ENCODE peak calls at places on chromosome 4, in seven cellular contexts. Z is testis, X is neuronal stem cell, L is foreskin keratinocyte, G is cardiac muscle cell, B is ovary, V is thyroid gland. D is an unnamed sample.

GRCh38 chr4:113760094-113760851 is 1.3 kb downstream of the CAMK2D start:
- DNase-seq in Z (peak), X (no peak), L (peak), G (peak), B (no peak), V (peak), D (peak)

GRCh38 chr4:139214039-139214534 is 37.1 kb upstream of the ELF2 start:
- DNase-seq in Z (peak), X (no peak), L (no peak), G (peak), B (no peak), V (no peak), D (no peak)

GRCh38 chr4:106763044-106763443 is 273.1 kb downstream of the DKK2 start:
- DNase-seq in Z (no peak), X (peak), L (peak), G (peak), B (no peak), V (no peak), D (no peak)

GRCh38 chr4:20288047-20288650 is 36.4 kb downstream of the SLIT2 start:
- DNase-seq in Z (no peak), X (no peak), L (no peak), G (no peak), B (no peak), V (no peak), D (no peak)

GRCh38 chr4:94849901-94850300 is 92.1 kb downstream of the BMPR1B start:
- DNase-seq in Z (no peak), X (no peak), L (no peak), G (no peak), B (no peak), V (no peak), D (no peak)

GRCh38 chr4:94595880-94596483 is 144.2 kb downstream of the PDLIM5 start:
- DNase-seq in Z (no peak), X (no peak), L (peak), G (peak), B (no peak), V (no peak), D (no peak)

GRCh38 chr4:85543832-85544231 is 68.9 kb downstream of the ARHGAP24 start:
- DNase-seq in Z (no peak), X (no peak), L (peak), G (no peak), B (no peak), V (no peak), D (no peak)

GRCh38 chr4:157204634-157205244 is 15.8 kb upstream of the GRIA2 start:
- DNase-seq in Z (peak), X (no peak), L (no peak), G (peak), B (no peak), V (no peak), D (peak)

GRCh38 chr4:139841464-139842195 is 176.0 kb downstream of the MGST2 start:
- DNase-seq in Z (no peak), X (no peak), L (no peak), G (peak), B (no peak), V (no peak), D (no peak)

GRCh38 chr4:153530284-153530995 is 64.3 kb downstream of the TMEM131L start:
- DNase-seq in Z (no peak), X (no peak), L (no peak), G (no peak), B (no peak), V (no peak), D (no peak)

GRCh38 chr4:336099-336892 is 1.3 kb upstream of the ZNF141 start:
- DNase-seq in Z (peak), X (peak), L (peak), G (peak), B (peak), V (peak), D (peak)

GRCh38 chr4:124183926-124184325 is 528.6 kb downstream of the ANKRD50 start:
- DNase-seq in Z (no peak), X (no peak), L (no peak), G (no peak), B (no peak), V (no peak), D (no peak)

GRCh38 chr4:152696764-152697250 is 17.0 kb upstream of the TMEM154 start:
- DNase-seq in Z (no peak), X (no peak), L (peak), G (no peak), B (no peak), V (no peak), D (no peak)

GRCh38 chr4:15002659-15003440 is 569 bp downstream of the CPEB2 start:
- DNase-seq in Z (peak), X (peak), L (peak), G (peak), B (peak), V (peak), D (peak)

GRCh38 chr4:134952305-134952704 is 750.7 kb upstream of the PABPC4L start:
- DNase-seq in Z (no peak), X (no peak), L (no peak), G (no peak), B (no peak), V (no peak), D (no peak)

GRCh38 chr4:25767877-25768475 is 94.8 kb downstream of the SEL1L3 start:
- DNase-seq in Z (peak), X (peak), L (peak), G (peak), B (peak), V (peak), D (no peak)

GRCh38 chr4:150997141-150997540 is 17.9 kb downstream of the LRBA start:
- DNase-seq in Z (no peak), X (no peak), L (no peak), G (no peak), B (no peak), V (no peak), D (no peak)

GRCh38 chr4:10587296-10587695 is 97.3 kb downstream of the CLNK start:
- DNase-seq in Z (no peak), X (no peak), L (no peak), G (no peak), B (no peak), V (no peak), D (no peak)

GRCh38 chr4:65344278-65344825 is 325.9 kb downstream of the EPHA5 start:
- DNase-seq in Z (no peak), X (no peak), L (peak), G (no peak), B (no peak), V (no peak), D (no peak)

GRCh38 chr4:183960021-183960420 is 54.9 kb downstream of the STOX2 start:
- DNase-seq in Z (peak), X (peak), L (peak), G (peak), B (peak), V (peak), D (peak)

GRCh38 chr4:46404961-46405360 is 15.0 kb upstream of the GABRA2 start:
- DNase-seq in Z (no peak), X (no peak), L (no peak), G (peak), B (no peak), V (peak), D (no peak)

GRCh38 chr4:17510582-17510981 is 1.3 kb downstream of the QDPR start:
- DNase-seq in Z (no peak), X (no peak), L (no peak), G (no peak), B (no peak), V (no peak), D (no peak)
- H3K27ac ChIP-seq in Z (no peak), X (no peak), L (no peak), G (peak), B (no peak), V (no peak), D (no peak)

DNA sequence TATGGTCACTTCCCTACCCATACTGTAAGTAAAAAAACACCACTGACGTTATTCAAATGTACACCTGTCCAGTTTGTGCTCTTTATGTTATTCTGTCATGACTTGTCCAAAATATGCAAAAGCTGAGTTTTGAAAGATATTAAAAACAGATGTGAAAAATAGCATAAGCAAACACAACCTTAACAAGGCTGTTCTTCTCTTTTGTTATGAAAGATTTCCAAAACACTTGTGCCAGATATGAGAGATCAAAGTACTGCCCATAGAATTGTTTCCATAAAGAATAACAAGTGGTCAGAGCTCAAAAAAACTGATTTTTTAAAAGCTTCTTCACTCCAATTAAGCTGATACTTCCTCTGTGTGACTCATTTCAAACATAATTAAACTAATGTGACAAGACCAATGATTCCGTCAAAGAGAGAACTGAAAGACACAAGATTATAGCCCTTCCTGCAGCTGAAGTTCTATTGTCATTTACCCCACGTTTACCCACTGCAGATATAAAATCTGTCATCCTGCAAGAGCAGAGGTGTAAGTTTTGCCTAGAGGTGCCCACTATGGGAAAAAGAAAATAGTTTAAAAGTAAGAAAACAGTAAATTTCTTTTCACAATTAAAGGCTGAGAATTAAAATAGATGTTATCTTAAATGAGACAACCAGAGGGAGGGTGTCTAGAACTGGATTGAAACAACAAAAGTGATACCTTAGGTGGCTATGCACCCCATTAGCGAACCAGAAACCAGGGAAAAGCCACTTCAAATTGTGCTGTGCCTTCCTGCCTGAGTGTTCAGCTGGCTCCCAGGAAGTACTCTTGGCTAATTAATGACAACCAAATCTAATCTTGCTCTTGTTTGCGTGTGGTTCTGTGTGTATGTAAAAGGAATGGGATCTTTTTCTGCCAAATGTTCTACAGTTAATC is 30.1 kb downstream of the RASSF6 start:
- DNase-seq in Z (no peak), X (no peak), L (no peak), G (no peak), B (no peak), V (no peak), D (no peak)
- H3K27ac ChIP-seq in Z (no peak), X (no peak), L (peak), G (no peak), B (no peak), V (no peak), D (peak)

GRCh38 chr4:165803005-165803404 is 70.0 kb upstream of the TLL1 start:
- DNase-seq in Z (no peak), X (no peak), L (no peak), G (no peak), B (no peak), V (no peak), D (no peak)

GRCh38 chr4:165810726-165811125 is 62.3 kb upstream of the TLL1 start:
- DNase-seq in Z (no peak), X (no peak), L (peak), G (no peak), B (no peak), V (no peak), D (no peak)

GRCh38 chr4:165806613-165807012 is 66.4 kb upstream of the TLL1 start:
- DNase-seq in Z (no peak), X (no peak), L (no peak), G (no peak), B (no peak), V (no peak), D (no peak)

GRCh38 chr4:165802452-165802851 is 70.6 kb upstream of the TLL1 start:
- DNase-seq in Z (no peak), X (no peak), L (no peak), G (no peak), B (no peak), V (no peak), D (no peak)

GRCh38 chr4:165805406-165805805 is 67.6 kb upstream of the TLL1 start:
- DNase-seq in Z (no peak), X (no peak), L (no peak), G (no peak), B (no peak), V (no peak), D (no peak)
- H3K27ac ChIP-seq in Z (no peak), X (no peak), L (no peak), G (no peak), B (no peak), V (no peak), D (no peak)

GRCh38 chr4:38129452-38129830 is 169.2 kb downstream of the PTTG2 start:
- DNase-seq in Z (no peak), X (no peak), L (no peak), G (no peak), B (no peak), V (no peak), D (no peak)
- H3K27ac ChIP-seq in Z (no peak), X (no peak), L (peak), G (no peak), B (no peak), V (no peak), D (no peak)

GRCh38 chr4:8427262-8427661 is 13.3 kb downstream of the ACOX3 start:
- DNase-seq in Z (no peak), X (no peak), L (no peak), G (no peak), B (no peak), V (no peak), D (no peak)
- H3K27ac ChIP-seq in Z (no peak), X (no peak), L (no peak), G (peak), B (no peak), V (no peak), D (no peak)

DNA sequence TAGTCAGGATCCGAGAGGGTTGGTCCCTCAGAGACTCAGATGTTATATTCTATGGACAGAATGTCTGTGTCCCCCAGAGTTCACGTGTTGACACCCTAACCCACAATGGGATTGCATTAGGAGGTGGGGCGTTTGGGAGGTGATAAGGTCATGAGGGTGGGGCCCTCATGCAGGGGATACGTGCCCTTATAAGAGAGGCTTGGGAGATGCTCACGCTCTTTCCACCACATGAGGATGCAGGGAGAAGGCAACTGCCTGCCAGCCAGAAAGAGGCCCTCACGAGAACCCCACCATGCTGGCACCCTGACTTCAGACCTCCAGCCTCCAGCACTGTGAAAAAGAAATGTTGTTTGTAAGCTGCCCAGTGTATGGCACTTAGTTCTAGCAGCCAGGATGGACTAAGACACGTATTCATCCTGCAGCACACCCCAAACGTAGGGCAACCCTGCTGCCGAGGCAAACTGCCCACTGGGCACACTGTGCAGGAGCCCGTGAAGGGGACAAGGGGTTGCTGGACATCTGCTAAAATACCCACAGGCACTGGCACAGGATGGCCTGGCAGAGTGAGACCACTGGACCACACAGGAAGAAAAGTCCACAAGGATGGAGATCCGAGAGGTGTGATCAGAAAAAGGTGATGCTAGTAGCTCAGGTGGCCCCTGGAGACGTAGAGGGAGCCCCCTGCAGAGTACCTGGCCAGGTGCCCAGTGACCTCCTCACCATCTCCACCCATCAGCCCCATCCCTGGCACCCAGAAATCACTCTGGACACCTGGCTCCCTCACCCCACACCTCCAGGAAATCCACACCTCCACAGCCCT is 62.7 kb downstream of the HTRA3 start:
- DNase-seq in Z (no peak), X (no peak), L (no peak), G (no peak), B (no peak), V (no peak), D (no peak)
- H3K27ac ChIP-seq in Z (no peak), X (no peak), L (no peak), G (no peak), B (no peak), V (no peak), D (no peak)

GRCh38 chr4:102527695-102528094 is 26.5 kb downstream of the NFKB1 start:
- DNase-seq in Z (no peak), X (no peak), L (no peak), G (no peak), B (no peak), V (no peak), D (no peak)
- H3K27ac ChIP-seq in Z (no peak), X (no peak), L (no peak), G (no peak), B (no peak), V (no peak), D (no peak)

GRCh38 chr4:6799091-6799490 is 16.6 kb downstream of the KIAA0232 start:
- DNase-seq in Z (no peak), X (no peak), L (no peak), G (no peak), B (no peak), V (no peak), D (no peak)
- H3K27ac ChIP-seq in Z (no peak), X (no peak), L (peak), G (no peak), B (no peak), V (no peak), D (no peak)

GRCh38 chr4:31086771-31087330 is 366.7 kb downstream of the PCDH7 start:
- DNase-seq in Z (no peak), X (no peak), L (no peak), G (no peak), B (no peak), V (no peak), D (no peak)
- H3K27ac ChIP-seq in Z (no peak), X (no peak), L (no peak), G (peak), B (no peak), V (no peak), D (no peak)